ENCODE peak calls at places on chromosomes 4 and X, in six cellular contexts. One of them, this sample, is unnamed.

GRCh38 chr4:23889814-23890269 is at the start of gene PPARGC1A:
- DNase-seq in AG08396: peak; percentile 36
- DNase-seq in HS-5: no peak
- DNase-seq in CD8-positive, alpha-beta memory T cell: no peak
- DNase-seq in HEK293T: peak; percentile 50
- DNase-seq in stimulated activated CD4-positive, alpha-beta T cell treated with anti-CD3 and anti-CD28 coated beads, Interleukin-12 subunit alpha, Interleukin-12 subunit beta, amount 100 ng/mL, for 48 hours: no peak
- DNase-seq in this sample: peak; percentile 7

GRCh38 chr4:161121451-161121850 is 1042.3 kb downstream of the FSTL5 start:
- DNase-seq in AG08396: no peak
- DNase-seq in HS-5: peak; percentile 31
- DNase-seq in CD8-positive, alpha-beta memory T cell: no peak
- DNase-seq in HEK293T: no peak
- DNase-seq in stimulated activated CD4-positive, alpha-beta T cell treated with anti-CD3 and anti-CD28 coated beads, Interleukin-12 subunit alpha, Interleukin-12 subunit beta, amount 100 ng/mL, for 48 hours: no peak
- DNase-seq in this sample: no peak

GRCh38 chr4:109184421-109184956 is 118.0 kb downstream of the COL25A1 start:
- DNase-seq in AG08396: no peak
- DNase-seq in HS-5: peak; percentile 16
- DNase-seq in CD8-positive, alpha-beta memory T cell: no peak
- DNase-seq in HEK293T: no peak
- DNase-seq in stimulated activated CD4-positive, alpha-beta T cell treated with anti-CD3 and anti-CD28 coated beads, Interleukin-12 subunit alpha, Interleukin-12 subunit beta, amount 100 ng/mL, for 48 hours: no peak
- DNase-seq in this sample: peak; percentile 61

GRCh38 chr4:157806176-157806575 is 366.6 kb downstream of the GASK1B start:
- DNase-seq in AG08396: no peak
- DNase-seq in HS-5: no peak
- DNase-seq in CD8-positive, alpha-beta memory T cell: no peak
- DNase-seq in HEK293T: no peak
- DNase-seq in stimulated activated CD4-positive, alpha-beta T cell treated with anti-CD3 and anti-CD28 coated beads, Interleukin-12 subunit alpha, Interleukin-12 subunit beta, amount 100 ng/mL, for 48 hours: no peak
- DNase-seq in this sample: peak; percentile 21

GRCh38 chr4:26124753-26125236 is 196.0 kb upstream of the RBPJ start:
- DNase-seq in AG08396: peak; percentile 63
- DNase-seq in HS-5: no peak
- DNase-seq in CD8-positive, alpha-beta memory T cell: no peak
- DNase-seq in HEK293T: no peak
- DNase-seq in stimulated activated CD4-positive, alpha-beta T cell treated with anti-CD3 and anti-CD28 coated beads, Interleukin-12 subunit alpha, Interleukin-12 subunit beta, amount 100 ng/mL, for 48 hours: no peak
- DNase-seq in this sample: no peak

GRCh38 chrX:151746502-151746901 is 12.0 kb downstream of the CNGA2 start:
- DNase-seq in AG08396: no peak
- DNase-seq in HS-5: no peak
- DNase-seq in CD8-positive, alpha-beta memory T cell: no peak
- DNase-seq in HEK293T: no peak
- DNase-seq in stimulated activated CD4-positive, alpha-beta T cell treated with anti-CD3 and anti-CD28 coated beads, Interleukin-12 subunit alpha, Interleukin-12 subunit beta, amount 100 ng/mL, for 48 hours: no peak
- DNase-seq in this sample: no peak

GRCh38 chr4:107693132-107693531 is 26.9 kb downstream of the PAPSS1 start:
- DNase-seq in AG08396: no peak
- DNase-seq in HS-5: no peak
- DNase-seq in CD8-positive, alpha-beta memory T cell: no peak
- DNase-seq in HEK293T: no peak
- DNase-seq in stimulated activated CD4-positive, alpha-beta T cell treated with anti-CD3 and anti-CD28 coated beads, Interleukin-12 subunit alpha, Interleukin-12 subunit beta, amount 100 ng/mL, for 48 hours: no peak
- DNase-seq in this sample: no peak

GRCh38 chr4:187103351-187103750 is 379.7 kb upstream of the FAT1 start:
- DNase-seq in AG08396: no peak
- DNase-seq in HS-5: no peak
- DNase-seq in CD8-positive, alpha-beta memory T cell: no peak
- DNase-seq in HEK293T: no peak
- DNase-seq in stimulated activated CD4-positive, alpha-beta T cell treated with anti-CD3 and anti-CD28 coated beads, Interleukin-12 subunit alpha, Interleukin-12 subunit beta, amount 100 ng/mL, for 48 hours: no peak
- DNase-seq in this sample: no peak

GRCh38 chr4:159823743-159824142 is 720.9 kb downstream of the RAPGEF2 start:
- DNase-seq in AG08396: no peak
- DNase-seq in HS-5: peak; percentile 28
- DNase-seq in CD8-positive, alpha-beta memory T cell: no peak
- DNase-seq in HEK293T: no peak
- DNase-seq in stimulated activated CD4-positive, alpha-beta T cell treated with anti-CD3 and anti-CD28 coated beads, Interleukin-12 subunit alpha, Interleukin-12 subunit beta, amount 100 ng/mL, for 48 hours: no peak
- DNase-seq in this sample: no peak

GRCh38 chr4:99968330-99968729 is 18.3 kb upstream of the H2AZ1 start:
- DNase-seq in AG08396: peak; percentile 47
- DNase-seq in HS-5: peak; percentile 78
- DNase-seq in CD8-positive, alpha-beta memory T cell: no peak
- DNase-seq in HEK293T: no peak
- DNase-seq in stimulated activated CD4-positive, alpha-beta T cell treated with anti-CD3 and anti-CD28 coated beads, Interleukin-12 subunit alpha, Interleukin-12 subunit beta, amount 100 ng/mL, for 48 hours: no peak
- DNase-seq in this sample: peak; percentile 47